ENCODE peak calls at places on chromosome 6, in five cellular contexts. One of them, this sample, is unnamed.

GRCh38 chr6:90160013-90160412 is 136.6 kb downstream of the BACH2 start:
- DNase-seq in breast epithelium: no peak
- DNase-seq in testis: no peak
- DNase-seq in uterus: no peak
- DNase-seq in H1: no peak
- DNase-seq in this sample: no peak

GRCh38 chr6:41780623-41781301 is at the start of gene PRICKLE4:
- DNase-seq in breast epithelium: no peak
- DNase-seq in testis: peak; percentile 41
- DNase-seq in uterus: peak; percentile 53
- DNase-seq in H1: no peak
- DNase-seq in this sample: peak; percentile 80

GRCh38 chr6:89984926-89985743 is 90.9 kb downstream of the GJA10 start:
- DNase-seq in breast epithelium: peak; percentile 37
- DNase-seq in testis: no peak
- DNase-seq in uterus: no peak
- DNase-seq in H1: no peak
- DNase-seq in this sample: no peak

GRCh38 chr6:124854338-124854922 is 107.8 kb upstream of the RNF217 start:
- DNase-seq in breast epithelium: no peak
- DNase-seq in testis: no peak
- DNase-seq in uterus: no peak
- DNase-seq in H1: no peak
- DNase-seq in this sample: no peak

GRCh38 chr6:130143709-130144108 is 79.0 kb downstream of the SAMD3 start:
- DNase-seq in breast epithelium: no peak
- DNase-seq in testis: no peak
- DNase-seq in uterus: no peak
- DNase-seq in H1: no peak
- DNase-seq in this sample: no peak

GRCh38 chr6:43983632-43984031 is 143.6 kb downstream of the MRPL14 start:
- DNase-seq in breast epithelium: no peak
- DNase-seq in testis: no peak
- DNase-seq in uterus: peak; percentile 11
- DNase-seq in H1: no peak
- DNase-seq in this sample: no peak

GRCh38 chr6:24981385-24981758 is 45.6 kb upstream of the RIPOR2 start:
- DNase-seq in breast epithelium: no peak
- DNase-seq in testis: no peak
- DNase-seq in uterus: no peak
- DNase-seq in H1: no peak
- DNase-seq in this sample: no peak

GRCh38 chr6:119445666-119446622 is 96.4 kb upstream of the MAN1A1 start:
- DNase-seq in breast epithelium: no peak
- DNase-seq in testis: no peak
- DNase-seq in uterus: no peak
- DNase-seq in H1: no peak
- DNase-seq in this sample: no peak

GRCh38 chr6:122068291-122068769 is 331.1 kb upstream of the HSF2 start:
- DNase-seq in breast epithelium: no peak
- DNase-seq in testis: no peak
- DNase-seq in uterus: no peak
- DNase-seq in H1: no peak
- DNase-seq in this sample: no peak

GRCh38 chr6:44271914-44272313 is 1.7 kb downstream of the TMEM151B start:
- DNase-seq in breast epithelium: no peak
- DNase-seq in testis: no peak
- DNase-seq in uterus: no peak
- DNase-seq in H1: no peak
- DNase-seq in this sample: no peak

GRCh38 chr6:148451690-148452089 is 109.1 kb downstream of the SASH1 start:
- DNase-seq in breast epithelium: no peak
- DNase-seq in testis: no peak
- DNase-seq in uterus: no peak
- DNase-seq in H1: no peak
- DNase-seq in this sample: no peak

GRCh38 chr6:15351631-15352030 is 105.8 kb downstream of the JARID2 start:
- DNase-seq in breast epithelium: no peak
- DNase-seq in testis: no peak
- DNase-seq in uterus: peak; percentile 55
- DNase-seq in H1: no peak
- DNase-seq in this sample: peak; percentile 55

GRCh38 chr6:149749594-149750135 is at the start of gene PCMT1:
- DNase-seq in breast epithelium: peak; percentile 82
- DNase-seq in testis: peak; percentile 89
- DNase-seq in uterus: peak; percentile 89
- DNase-seq in H1: peak; percentile 73
- DNase-seq in this sample: peak; percentile 58

GRCh38 chr6:149750136-149750609 is 632 bp downstream of the PCMT1 start:
- DNase-seq in breast epithelium: peak; percentile 38
- DNase-seq in testis: peak; percentile 81
- DNase-seq in uterus: peak; percentile 31
- DNase-seq in H1: peak; percentile 60
- DNase-seq in this sample: peak; percentile 15

GRCh38 chr6:149751239-149751638 is 1.7 kb downstream of the PCMT1 start:
- DNase-seq in breast epithelium: no peak
- DNase-seq in testis: no peak
- DNase-seq in uterus: no peak
- DNase-seq in H1: no peak
- DNase-seq in this sample: no peak

GRCh38 chr6:149746147-149746946 is at the start of gene NUP43:
- DNase-seq in breast epithelium: peak; percentile 86
- DNase-seq in testis: peak; percentile 96
- DNase-seq in uterus: peak; percentile 91
- DNase-seq in H1: peak; percentile 86
- DNase-seq in this sample: peak; percentile 57
- TF ChIP-seq POLR2A in breast epithelium: no peak
- TF ChIP-seq POLR2A in testis: peak; percentile 3
- TF ChIP-seq POLR2A in uterus: no peak
- TF ChIP-seq POLR2A in H1: peak; percentile 89
- TF ChIP-seq POLR2A in this sample: peak; percentile 67

GRCh38 chr6:109010703-109011102 is 83.9 kb downstream of the SESN1 start:
- DNase-seq in breast epithelium: no peak
- DNase-seq in testis: no peak
- DNase-seq in uterus: no peak
- DNase-seq in H1: no peak
- DNase-seq in this sample: no peak

GRCh38 chr6:109008537-109008950 is 86.1 kb downstream of the SESN1 start:
- DNase-seq in breast epithelium: no peak
- DNase-seq in testis: no peak
- DNase-seq in uterus: no peak
- DNase-seq in H1: no peak
- DNase-seq in this sample: no peak

GRCh38 chr6:109009761-109010612 is 84.7 kb downstream of the SESN1 start:
- DNase-seq in breast epithelium: no peak
- DNase-seq in testis: no peak
- DNase-seq in uterus: no peak
- DNase-seq in H1: no peak
- DNase-seq in this sample: no peak

GRCh38 chr6:109008061-109008460 is 86.6 kb downstream of the SESN1 start:
- DNase-seq in breast epithelium: no peak
- DNase-seq in testis: no peak
- DNase-seq in uterus: no peak
- DNase-seq in H1: no peak
- DNase-seq in this sample: no peak

GRCh38 chr6:109008951-109009760 is 85.5 kb downstream of the SESN1 start:
- DNase-seq in breast epithelium: peak; percentile 93
- DNase-seq in testis: peak; percentile 97
- DNase-seq in uterus: peak; percentile 92
- DNase-seq in H1: peak; percentile 51
- DNase-seq in this sample: peak; percentile 64
- TF ChIP-seq POLR2A in breast epithelium: peak; percentile 85
- TF ChIP-seq POLR2A in testis: peak; percentile 79
- TF ChIP-seq POLR2A in uterus: peak; percentile 98
- TF ChIP-seq POLR2A in H1: no peak
- TF ChIP-seq POLR2A in this sample: peak; percentile 73

GRCh38 chr6:31528821-31529328 is at the start of gene MCCD1:
- DNase-seq in breast epithelium: no peak
- DNase-seq in testis: no peak
- DNase-seq in uterus: no peak
- DNase-seq in H1: no peak
- DNase-seq in this sample: no peak
- TF ChIP-seq POLR2A in breast epithelium: no peak
- TF ChIP-seq POLR2A in testis: no peak
- TF ChIP-seq POLR2A in uterus: no peak
- TF ChIP-seq POLR2A in H1: peak; percentile 31
- TF ChIP-seq POLR2A in this sample: no peak

GRCh38 chr6:28281288-28282064 is at the start of gene PGBD1:
- DNase-seq in breast epithelium: peak; percentile 24
- DNase-seq in testis: peak; percentile 79
- DNase-seq in uterus: peak; percentile 67
- DNase-seq in H1: peak; percentile 50
- DNase-seq in this sample: peak; percentile 68
- TF ChIP-seq POLR2A in breast epithelium: no peak
- TF ChIP-seq POLR2A in testis: no peak
- TF ChIP-seq POLR2A in uterus: no peak
- TF ChIP-seq POLR2A in H1: peak; percentile 83
- TF ChIP-seq POLR2A in this sample: peak; percentile 57

DNA sequence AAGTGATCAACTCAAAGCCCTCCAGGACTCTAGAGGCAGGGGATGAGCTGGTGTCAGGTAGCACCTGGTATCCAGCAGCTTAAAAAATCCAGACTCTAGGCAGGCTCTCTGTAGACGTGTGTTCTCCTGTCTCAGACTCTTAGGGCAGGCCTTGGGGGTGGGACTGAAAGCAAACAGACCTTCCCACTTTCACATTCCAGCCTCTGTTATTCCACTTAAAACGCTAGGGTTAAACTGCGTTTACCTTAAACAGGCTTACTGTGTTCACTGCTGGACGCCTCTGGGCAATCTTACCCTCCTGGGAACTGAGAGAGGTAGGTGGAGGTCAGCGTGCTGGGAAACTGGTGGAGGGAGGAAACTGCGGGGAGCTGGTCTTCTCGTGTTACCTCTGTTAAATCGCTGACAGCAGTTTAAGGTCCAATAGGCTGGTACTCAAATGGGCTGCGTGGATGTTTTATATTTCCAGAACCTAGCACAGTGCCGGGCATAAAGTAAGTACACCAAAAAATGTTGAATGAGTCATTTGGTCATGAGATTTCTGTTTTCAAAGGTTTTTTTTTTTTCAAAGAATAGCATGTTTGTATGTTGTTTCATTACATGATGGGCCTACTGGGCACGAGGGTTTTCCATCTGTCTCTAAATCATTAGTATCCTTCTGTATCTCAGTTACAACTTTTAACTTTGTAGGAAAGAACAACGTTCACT is at the start of gene GCNT2:
- DNase-seq in breast epithelium: peak; percentile 31
- DNase-seq in testis: no peak
- DNase-seq in uterus: no peak
- DNase-seq in H1: peak; percentile 78
- DNase-seq in this sample: no peak
- TF ChIP-seq POLR2A in breast epithelium: no peak
- TF ChIP-seq POLR2A in testis: no peak
- TF ChIP-seq POLR2A in uterus: no peak
- TF ChIP-seq POLR2A in H1: peak; percentile 37
- TF ChIP-seq POLR2A in this sample: no peak

GRCh38 chr6:26234421-26235239 is 130.4 kb upstream of the BTN3A2 start:
- DNase-seq in breast epithelium: peak; percentile 80
- DNase-seq in testis: peak; percentile 89
- DNase-seq in uterus: peak; percentile 42
- DNase-seq in H1: no peak
- DNase-seq in this sample: no peak

GRCh38 chr6:26232950-26233607 is 131.9 kb upstream of the BTN3A2 start:
- DNase-seq in breast epithelium: peak; percentile 53
- DNase-seq in testis: no peak
- DNase-seq in uterus: no peak
- DNase-seq in H1: no peak
- DNase-seq in this sample: no peak

GRCh38 chr6:26232306-26232949 is 132.6 kb upstream of the BTN3A2 start:
- DNase-seq in breast epithelium: no peak
- DNase-seq in testis: no peak
- DNase-seq in uterus: no peak
- DNase-seq in H1: no peak
- DNase-seq in this sample: no peak

GRCh38 chr6:26235240-26235730 is 129.7 kb upstream of the BTN3A2 start:
- DNase-seq in breast epithelium: no peak
- DNase-seq in testis: no peak
- DNase-seq in uterus: no peak
- DNase-seq in H1: no peak
- DNase-seq in this sample: no peak

DNA sequence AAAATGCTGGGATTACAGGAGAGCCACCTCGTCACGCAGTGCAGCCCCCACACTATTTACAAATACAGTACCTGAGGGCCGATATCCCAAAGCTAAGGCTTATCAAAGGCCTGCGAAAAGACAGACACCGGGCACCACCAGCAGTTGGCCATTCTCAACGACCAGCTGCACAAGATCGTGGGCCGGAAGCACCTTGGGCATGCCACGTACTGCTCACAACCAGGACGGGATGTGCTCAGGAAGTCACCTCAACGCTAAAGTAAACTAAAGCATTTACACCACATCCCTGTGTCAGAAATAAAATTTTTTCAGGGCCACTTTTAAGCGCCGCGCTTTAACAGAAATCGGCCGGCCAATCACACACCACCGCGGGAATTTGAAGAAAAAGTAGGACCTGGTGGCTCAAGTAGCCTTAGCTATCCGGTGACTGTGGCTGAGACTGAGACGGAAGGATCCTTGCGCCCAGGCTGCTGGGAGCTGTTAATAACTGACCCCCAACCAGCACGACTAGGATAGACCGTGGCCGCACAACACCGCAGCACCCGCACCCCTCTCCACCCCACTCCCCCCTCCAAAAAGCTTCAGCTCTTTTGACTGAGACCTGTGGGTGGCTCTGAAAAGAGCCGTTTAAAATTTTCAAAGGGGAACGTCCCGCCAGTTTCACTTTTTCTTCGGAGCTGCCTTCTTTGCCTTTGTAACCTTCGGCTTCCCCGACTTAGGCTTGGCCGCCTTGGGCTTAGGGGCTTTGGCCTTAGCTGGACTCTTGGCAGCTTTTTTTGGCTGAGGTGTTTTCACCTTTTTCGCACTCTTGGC is 131.2 kb upstream of the BTN3A2 start:
- DNase-seq in breast epithelium: peak; percentile 69
- DNase-seq in testis: peak; percentile 70
- DNase-seq in uterus: no peak
- DNase-seq in H1: no peak
- DNase-seq in this sample: no peak
- TF ChIP-seq POLR2A in breast epithelium: no peak
- TF ChIP-seq POLR2A in testis: no peak
- TF ChIP-seq POLR2A in uterus: no peak
- TF ChIP-seq POLR2A in H1: peak; percentile 97
- TF ChIP-seq POLR2A in this sample: peak; percentile 43

DNA sequence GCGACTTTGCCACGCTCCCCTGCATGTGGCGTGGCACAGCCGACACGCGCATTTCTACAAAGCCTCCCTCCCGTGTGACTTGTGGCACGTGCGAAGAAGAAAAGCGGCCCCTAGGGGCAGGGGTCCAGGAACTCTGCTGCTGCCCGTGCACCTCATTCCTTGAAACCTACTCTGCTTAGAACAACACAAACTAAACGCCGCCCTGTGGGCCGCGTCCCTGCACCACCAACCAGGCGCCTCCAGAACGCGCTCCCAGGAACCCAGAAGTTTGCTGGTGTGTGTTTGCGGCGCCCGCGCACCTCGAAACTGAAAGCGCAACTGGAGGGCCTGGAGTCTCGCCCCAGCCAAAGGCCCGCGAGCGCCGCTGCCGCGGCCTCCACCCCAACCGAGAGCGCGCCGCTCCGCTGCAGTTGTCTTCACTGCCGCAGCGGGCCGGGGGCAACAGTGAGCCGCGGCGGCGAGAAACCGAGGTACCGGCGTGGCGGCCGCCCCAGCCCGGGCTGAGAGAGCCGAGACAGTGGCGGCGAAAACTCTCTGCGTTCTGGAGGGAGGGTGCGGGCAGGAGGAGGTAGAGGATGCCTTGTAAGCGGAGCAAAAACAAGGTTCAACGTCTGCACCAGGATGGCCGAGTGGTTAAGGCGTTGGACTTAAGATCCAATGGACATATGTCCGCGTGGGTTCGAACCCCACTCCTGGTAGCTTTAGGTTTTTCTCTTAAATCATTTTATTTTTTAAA is 65.8 kb downstream of the STX11 start:
- DNase-seq in breast epithelium: peak; percentile 93
- DNase-seq in testis: peak; percentile 97
- DNase-seq in uterus: peak; percentile 96
- DNase-seq in H1: peak; percentile 93
- DNase-seq in this sample: peak; percentile 79
- TF ChIP-seq POLR2A in breast epithelium: no peak
- TF ChIP-seq POLR2A in testis: no peak
- TF ChIP-seq POLR2A in uterus: peak; percentile 42
- TF ChIP-seq POLR2A in H1: peak; percentile 56
- TF ChIP-seq POLR2A in this sample: no peak